ENCODE peak calls at places on chromosomes 13 and 19, in five cellular contexts. C is stimulated activated CD8-positive, alpha-beta memory T cell treated with anti-CD3 and anti-CD28 coated beads, Interleukin-4, amount 100 ng/mL, for 1 hour; T is brain microvascular endothelial cell; U is RCC 7860; N is stimulated activated CD4-positive, alpha-beta T cell treated with anti-CD3 and anti-CD28 coated beads, Interleukin-2, amount 100 ng/mL, for 24 hours. I is an unnamed sample.

GRCh38 chr13:98216135-98216565 is 39.1 kb upstream of the RNF113B start:
- DNase-seq in N (no peak), T (peak; percentile 90), U (peak; percentile 86), C (no peak), I (no peak)

GRCh38 chr13:35716644-35717170 is 240.2 kb upstream of the MAB21L1 start:
- DNase-seq in N (no peak), U (no peak), T (no peak), C (no peak), I (no peak)

GRCh38 chr19:7188682-7189629 is 105.3 kb downstream of the INSR start:
- DNase-seq in C (no peak), N (no peak), U (no peak), T (no peak), I (no peak)

GRCh38 chr13:40682449-40683240 is 16.2 kb upstream of the FOXO1 start:
- DNase-seq in C (no peak), T (no peak), U (peak; percentile 31), N (no peak), I (no peak)

GRCh38 chr19:51327066-51327985 is 14.6 kb downstream of the VSIG10L start:
- DNase-seq in T (peak; percentile 42), U (no peak), N (peak; percentile 70), C (peak; percentile 21), I (no peak)

GRCh38 chr13:26954981-26955380 is 194.4 kb upstream of the GPR12 start:
- DNase-seq in U (no peak), T (no peak), C (no peak), N (no peak), I (no peak)

GRCh38 chr13:22800726-22801401 is 379.9 kb upstream of the SGCG start:
- DNase-seq in N (no peak), T (no peak), U (no peak), C (no peak), I (no peak)

GRCh38 chr13:39144941-39145533 is 106.8 kb downstream of the NHLRC3 start:
- DNase-seq in C (no peak), T (peak; percentile 53), U (peak; percentile 10), N (peak; percentile 26), I (no peak)

GRCh38 chr19:13339869-13340268 is 166.4 kb downstream of the CACNA1A start:
- DNase-seq in T (no peak), C (no peak), N (no peak), U (no peak), I (no peak)

I was measured in esophagus squamous epithelium.